ENCODE peak calls at places on chromosomes 5 and 9, in seven cellular contexts. Q, P, M, Y, C, L and I are unnamed samples. For H3K27me3, the result is how much of the 10 kb centered on the place peaks cover.

GRCh38 chr9:134318481-134318891 is 7.8 kb upstream of the RXRA start:
- DNase-seq in Q (no peak), P (no peak), M (no peak), Y (no peak), C (no peak), L (no peak), I (no peak)

GRCh38 chr5:9401786-9402472 is 143.9 kb downstream of the SEMA5A start:
- DNase-seq in Q (no peak), P (no peak), M (no peak), Y (no peak), C (no peak), L (no peak), I (no peak)

GRCh38 chr5:137359941-137360340 is 139.2 kb downstream of the SPOCK1 start:
- DNase-seq in Q (no peak), P (no peak), M (no peak), Y (no peak), C (no peak), L (no peak), I (no peak)

GRCh38 chr9:114902773-114903589 is 27.4 kb downstream of the TNFSF8 start:
- DNase-seq in Q (no peak), P (no peak), M (no peak), Y (no peak), C (no peak), L (no peak), I (no peak)

GRCh38 chr5:5954199-5954598 is 424.1 kb downstream of the MED10 start:
- DNase-seq in Q (no peak), P (no peak), M (no peak), Y (no peak), C (no peak), L (no peak), I (no peak)

GRCh38 chr5:6455571-6456200 is 7.0 kb downstream of the UBE2QL1 start:
- DNase-seq in Q (no peak), P (peak), M (no peak), Y (no peak), C (no peak), L (no peak), I (no peak)

GRCh38 chr9:101093620-101094019 is 65.1 kb downstream of the PLPPR1 start:
- DNase-seq in Q (no peak), P (no peak), M (no peak), Y (no peak), C (no peak), L (no peak), I (no peak)

GRCh38 chr5:1512541-1513291 is 11.0 kb downstream of the LPCAT1 start:
- DNase-seq in Q (no peak), P (no peak), M (no peak), Y (no peak), C (peak), L (no peak), I (peak)

GRCh38 chr5:111512026-111512405 is 319 bp downstream of the STARD4 start:
- DNase-seq in Q (peak), P (peak), M (no peak), Y (no peak), C (no peak), L (no peak), I (no peak)

GRCh38 chr5:32859211-32859641 is 148.1 kb downstream of the NPR3 start:
- DNase-seq in Q (no peak), P (no peak), M (no peak), Y (no peak), C (no peak), L (no peak), I (no peak)

GRCh38 chr5:52702877-52703276 is 84.8 kb upstream of the ITGA1 start:
- DNase-seq in Q (no peak), P (no peak), M (no peak), Y (no peak), C (no peak), L (no peak), I (no peak)

GRCh38 chr5:116605310-116606070 is 30.9 kb upstream of the SEMA6A start:
- DNase-seq in Q (peak), P (no peak), M (no peak), Y (no peak), C (no peak), L (no peak), I (no peak)

GRCh38 chr5:58670620-58671019 is 87.7 kb downstream of the RAB3C start:
- DNase-seq in Q (no peak), P (no peak), M (no peak), Y (no peak), C (no peak), L (no peak), I (no peak)

GRCh38 chr9:105503873-105504272 is 54.1 kb upstream of the FKTN start:
- DNase-seq in Q (peak), P (no peak), M (no peak), Y (no peak), C (no peak), L (no peak), I (no peak)

GRCh38 chr9:135478191-135478590 is 1.4 kb upstream of the PPP1R26 start:
- DNase-seq in Q (no peak), P (no peak), M (no peak), Y (no peak), C (no peak), L (no peak), I (no peak)

GRCh38 chr5:141872496-141873356 is 5.5 kb downstream of the PCDH1 start:
- DNase-seq in Q (peak), P (no peak), M (no peak), Y (no peak), C (no peak), L (no peak), I (no peak)

GRCh38 chr5:98929123-98929981 is 545 bp upstream of the CHD1 start:
- DNase-seq in Q (peak), P (peak), M (peak), Y (peak), C (peak), L (peak), I (peak)

GRCh38 chr9:87973791-87974292 is 491 bp downstream of the CDK20 start:
- DNase-seq in Q (no peak), P (no peak), M (no peak), Y (no peak), C (no peak), L (no peak), I (no peak)

GRCh38 chr9:69504058-69504457 is 168.1 kb downstream of the APBA1 start:
- DNase-seq in Q (no peak), P (no peak), M (no peak), Y (no peak), C (no peak), L (no peak), I (no peak)

GRCh38 chr5:87541033-87541432 is 128.3 kb upstream of the CCNH start:
- DNase-seq in Q (peak), P (peak), M (no peak), Y (no peak), C (no peak), L (peak), I (peak)

GRCh38 chr9:92191801-92192200 is 76.6 kb upstream of the SPTLC1 start:
- DNase-seq in Q (no peak), P (no peak), M (no peak), Y (no peak), C (no peak), L (peak), I (no peak)

GRCh38 chr5:41878598-41879305 is 8.5 kb upstream of the OXCT1 start:
- DNase-seq in Q (peak), P (no peak), M (no peak), Y (no peak), C (no peak), L (no peak), I (no peak)

GRCh38 chr9:14958989-14959388 is 48.8 kb upstream of the FREM1 start:
- DNase-seq in Q (no peak), P (no peak), M (no peak), Y (no peak), C (no peak), L (no peak), I (no peak)

GRCh38 chr9:86580688-86581087 is 226.5 kb upstream of the TUT7 start:
- DNase-seq in Q (no peak), P (no peak), M (no peak), Y (no peak), C (no peak), L (no peak), I (peak)
- H3K27me3 ChIP-seq in Q (under half), P (under half), M (under half), Y (under half), C (under half), L (under half), I (under half)

GRCh38 chr5:73232266-73233041 is 59.5 kb downstream of the TMEM174 start:
- DNase-seq in Q (no peak), P (no peak), M (no peak), Y (no peak), C (no peak), L (no peak), I (no peak)
- H3K27me3 ChIP-seq in Q (under half), P (under half), M (under half), Y (half or more), C (under half), L (under half), I (under half)

GRCh38 chr5:173325091-173325698 is 3.0 kb downstream of the STC2 start:
- DNase-seq in Q (no peak), P (no peak), M (no peak), Y (no peak), C (no peak), L (no peak), I (no peak)
- H3K27me3 ChIP-seq in Q (under half), P (under half), M (under half), Y (under half), C (under half), L (under half), I (under half)

GRCh38 chr5:169385636-169386035 is 84.7 kb upstream of the SLIT3 start:
- DNase-seq in Q (no peak), P (no peak), M (no peak), Y (no peak), C (no peak), L (no peak), I (no peak)

GRCh38 chr5:169394371-169394770 is 93.4 kb upstream of the SLIT3 start:
- DNase-seq in Q (no peak), P (no peak), M (no peak), Y (no peak), C (no peak), L (no peak), I (no peak)

GRCh38 chr5:169389318-169389717 is 88.4 kb upstream of the SLIT3 start:
- DNase-seq in Q (no peak), P (no peak), M (no peak), Y (no peak), C (no peak), L (no peak), I (no peak)

GRCh38 chr5:169393907-169394306 is 93.0 kb upstream of the SLIT3 start:
- DNase-seq in Q (no peak), P (no peak), M (no peak), Y (no peak), C (no peak), L (no peak), I (no peak)

GRCh38 chr5:169390265-169390664 is 89.3 kb upstream of the SLIT3 start:
- DNase-seq in Q (no peak), P (no peak), M (no peak), Y (no peak), C (no peak), L (no peak), I (no peak)
- H3K27me3 ChIP-seq in Q (under half), P (under half), M (under half), Y (under half), C (under half), L (under half), I (under half)

GRCh38 chr5:176675676-176676360 is 28.5 kb downstream of the TSPAN17 start:
- DNase-seq in Q (no peak), P (no peak), M (no peak), Y (no peak), C (no peak), L (peak), I (no peak)

GRCh38 chr5:176674799-176675198 is 27.5 kb downstream of the TSPAN17 start:
- DNase-seq in Q (no peak), P (no peak), M (no peak), Y (no peak), C (no peak), L (no peak), I (no peak)

GRCh38 chr5:176678584-176678983 is 31.3 kb downstream of the TSPAN17 start:
- DNase-seq in Q (no peak), P (no peak), M (no peak), Y (no peak), C (no peak), L (no peak), I (no peak)

GRCh38 chr5:176677209-176677931 is 30.1 kb downstream of the TSPAN17 start:
- DNase-seq in Q (no peak), P (no peak), M (no peak), Y (no peak), C (no peak), L (no peak), I (no peak)

DNA sequence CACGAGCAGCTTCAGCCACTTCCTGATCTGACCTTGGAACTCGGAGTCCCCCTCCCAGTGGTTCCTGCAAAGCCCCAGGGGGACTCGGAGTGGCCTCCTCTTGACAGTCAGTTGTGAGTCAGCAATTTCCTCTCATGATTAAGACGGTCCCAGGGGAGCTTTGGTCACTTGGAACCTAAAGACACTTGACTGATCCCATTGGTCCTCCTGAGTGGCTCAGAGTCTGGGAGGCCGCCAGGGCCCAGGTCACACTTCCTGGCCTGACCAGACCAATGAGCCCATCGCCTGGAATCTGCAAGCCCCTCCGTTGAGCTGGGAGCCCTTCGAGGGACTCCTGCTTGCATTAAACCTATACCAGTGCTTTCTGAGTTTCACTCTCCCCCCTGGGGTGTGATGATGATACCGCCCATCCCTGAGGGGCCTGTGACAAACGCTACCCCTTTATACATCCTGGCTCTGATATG is 29.1 kb downstream of the TSPAN17 start:
- DNase-seq in Q (no peak), P (peak), M (no peak), Y (no peak), C (no peak), L (no peak), I (no peak)
- H3K27me3 ChIP-seq in Q (under half), P (under half), M (under half), Y (under half), C (under half), L (under half), I (under half)

GRCh38 chr9:97504381-97505216 is 3.1 kb downstream of the TMOD1 start:
- DNase-seq in Q (no peak), P (peak), M (no peak), Y (no peak), C (no peak), L (no peak), I (no peak)

GRCh38 chr9:97505845-97506244 is 4.4 kb downstream of the TMOD1 start:
- DNase-seq in Q (no peak), P (no peak), M (no peak), Y (no peak), C (no peak), L (no peak), I (no peak)

GRCh38 chr9:97507585-97507984 is 6.1 kb downstream of the TMOD1 start:
- DNase-seq in Q (no peak), P (no peak), M (no peak), Y (no peak), C (no peak), L (no peak), I (no peak)

GRCh38 chr9:97506787-97507186 is 5.3 kb downstream of the TMOD1 start:
- DNase-seq in Q (no peak), P (no peak), M (no peak), Y (no peak), C (no peak), L (no peak), I (no peak)

GRCh38 chr9:97506264-97506663 is 4.8 kb downstream of the TMOD1 start:
- DNase-seq in Q (no peak), P (no peak), M (no peak), Y (no peak), C (no peak), L (no peak), I (no peak)
- H3K27me3 ChIP-seq in Q (under half), P (under half), M (under half), Y (under half), C (under half), L (under half), I (under half)